ENCODE peak calls at places on chromosomes 7 and 10, in five cellular contexts. H is testis, I is ovary, U is A549, S is HCT116. N is an unnamed sample.
A peak's percentile ranks its signal among the peaks of the same experiment; 100 is the strongest.

GRCh38 chr10:27950165-27950564 is 48.7 kb downstream of the ODAD2 start:
- DNase-seq in H (no peak), I (no peak), U (no peak), S (no peak), N (no peak)

GRCh38 chr10:90701428-90701827 is 156.4 kb downstream of the HTR7 start:
- DNase-seq in H (no peak), I (no peak), U (no peak), S (no peak), N (no peak)

GRCh38 chr10:506451-507354 is 182.8 kb downstream of the DIP2C start:
- DNase-seq in H (no peak), I (no peak), U (no peak), S (no peak), N (no peak)

GRCh38 chr7:52723606-52724005 is 311.8 kb upstream of the POM121L12 start:
- DNase-seq in H (no peak), I (no peak), U (no peak), S (no peak), N (no peak)

GRCh38 chr7:79512269-79512668 is 58.8 kb upstream of the MAGI2 start:
- DNase-seq in H (no peak), I (no peak), U (no peak), S (no peak), N (no peak)

GRCh38 chr7:82595176-82595575 is 151.6 kb upstream of the CACNA2D1 start:
- DNase-seq in H (no peak), I (no peak), U (no peak), S (no peak), N (no peak)

GRCh38 chr7:130141858-130142653 is 63.1 kb downstream of the TMEM209 start:
- DNase-seq in H (no peak), I (peak; percentile 36), U (no peak), S (no peak), N (no peak)

GRCh38 chr10:77328272-77328816 is 309.3 kb downstream of the KCNMA1 start:
- DNase-seq in H (peak; percentile 36), I (no peak), U (peak; percentile 35), S (no peak), N (no peak)

GRCh38 chr10:9024210-9024609 is 969.7 kb downstream of the GATA3 start:
- DNase-seq in H (no peak), I (no peak), U (no peak), S (no peak), N (no peak)

GRCh38 chr10:43354325-43354635 is 17.2 kb upstream of the FXYD4 start:
- DNase-seq in H (no peak), I (no peak), U (no peak), S (no peak), N (no peak)

GRCh38 chr7:116708248-116708647 is 36.3 kb downstream of the MET start:
- DNase-seq in H (no peak), I (no peak), U (no peak), S (no peak), N (no peak)

GRCh38 chr7:42745357-42746022 is 166.4 kb downstream of the C7orf25 start:
- DNase-seq in H (peak; percentile 73), I (peak; percentile 14), U (peak; percentile 55), S (peak; percentile 16), N (peak; percentile 41)

GRCh38 chr7:116950889-116951351 is 2.4 kb upstream of the ST7 start:
- DNase-seq in H (no peak), I (no peak), U (no peak), S (no peak), N (no peak)

GRCh38 chr10:42876476-42876875 is 93.9 kb downstream of the BMS1 start:
- DNase-seq in H (no peak), I (no peak), U (no peak), S (no peak), N (no peak)

GRCh38 chr10:113681533-113682470 is 2.1 kb downstream of the CASP7 start:
- DNase-seq in H (no peak), I (no peak), U (no peak), S (no peak), N (no peak)

GRCh38 chr10:3807928-3808496 is 23.0 kb upstream of the KLF6 start:
- DNase-seq in H (no peak), I (no peak), U (no peak), S (no peak), N (no peak)

GRCh38 chr10:51607436-51607835 is 92.0 kb downstream of the CSTF2T start:
- DNase-seq in H (no peak), I (no peak), U (no peak), S (no peak), N (peak; percentile 8)

GRCh38 chr7:64993901-64994300 is 3.1 kb upstream of the ZNF117 start:
- DNase-seq in H (no peak), I (no peak), U (no peak), S (no peak), N (no peak)

GRCh38 chr7:151016505-151016904 is 7.8 kb downstream of the ATG9B start:
- DNase-seq in H (no peak), I (no peak), U (no peak), S (no peak), N (no peak)

GRCh38 chr10:18738835-18739234 is 79.6 kb downstream of the ARL5B start:
- DNase-seq in H (no peak), I (no peak), U (no peak), S (no peak), N (no peak)

GRCh38 chr7:80707318-80707717 is 68.9 kb downstream of the CD36 start:
- DNase-seq in H (no peak), I (no peak), U (no peak), S (no peak), N (no peak)

GRCh38 chr10:15084502-15084922 is 4.1 kb downstream of the ACBD7 start:
- DNase-seq in H (peak; percentile 90), I (peak; percentile 48), U (peak; percentile 88), S (peak; percentile 64), N (peak; percentile 61)

DNA sequence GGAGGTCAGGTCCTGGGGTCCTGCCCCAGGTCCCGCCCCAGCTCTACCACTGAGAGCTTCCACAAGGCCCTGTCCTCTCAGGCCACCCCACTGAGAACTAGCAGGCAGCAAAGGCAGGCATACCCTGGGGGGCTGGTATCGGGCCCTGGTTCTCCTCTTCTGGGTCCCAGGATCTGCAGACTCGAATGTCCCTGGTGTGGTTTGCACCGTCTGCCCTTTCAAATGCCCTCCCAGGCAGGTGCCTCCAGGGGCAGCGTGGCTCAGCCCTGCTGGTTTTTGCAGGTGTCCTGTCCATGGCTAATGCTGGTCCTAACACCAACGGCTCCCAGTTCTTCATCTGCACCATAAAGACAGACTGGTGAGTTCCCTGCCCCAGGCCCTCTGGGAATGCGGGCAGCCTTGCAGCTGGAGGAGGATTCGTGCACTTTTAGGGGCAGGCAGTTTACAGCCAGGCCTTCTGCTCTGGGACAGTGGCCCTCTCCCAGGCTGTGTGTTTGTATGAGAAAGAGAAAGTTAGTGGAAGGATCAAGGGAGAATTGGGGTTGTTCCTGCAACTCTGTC is 4.8 kb downstream of the PPIF start:
- DNase-seq in H (peak; percentile 11), I (no peak), U (no peak), S (no peak), N (no peak)
- TF ChIP-seq POLR2A in H (no peak), I (no peak), U (no peak), S (no peak), N (no peak)

DNA sequence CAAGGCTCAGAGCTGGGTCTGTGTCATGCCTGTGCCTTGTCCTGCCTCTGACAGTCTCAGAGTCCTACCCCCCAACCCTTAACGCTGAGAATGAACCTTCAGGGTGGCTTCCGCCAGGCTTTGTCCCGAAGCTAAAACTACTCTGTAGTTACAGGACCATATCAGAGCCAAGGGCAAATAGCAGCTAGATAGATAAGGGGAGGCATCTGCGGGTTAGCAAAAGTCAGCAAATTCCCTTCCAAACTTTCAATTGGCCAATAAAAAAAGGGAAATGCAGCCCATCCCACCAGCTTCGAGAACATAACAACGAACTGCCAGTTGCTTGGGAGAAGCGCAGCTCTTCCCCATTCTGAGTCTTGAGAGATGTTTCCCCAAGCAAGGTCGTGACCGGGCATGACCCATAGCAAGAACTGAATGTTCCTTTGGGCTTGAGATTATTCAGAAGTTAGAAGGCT is 17.7 kb downstream of the CCL24 start:
- DNase-seq in H (peak; percentile 93), I (peak; percentile 93), U (no peak), S (no peak), N (peak; percentile 52)
- H3K27ac ChIP-seq in H (peak overlapping the region; percentile 58), I (peak overlapping the region; percentile 88), U (no peak overlapping the region), S (no peak overlapping the region), N (no peak overlapping the region)

DNA sequence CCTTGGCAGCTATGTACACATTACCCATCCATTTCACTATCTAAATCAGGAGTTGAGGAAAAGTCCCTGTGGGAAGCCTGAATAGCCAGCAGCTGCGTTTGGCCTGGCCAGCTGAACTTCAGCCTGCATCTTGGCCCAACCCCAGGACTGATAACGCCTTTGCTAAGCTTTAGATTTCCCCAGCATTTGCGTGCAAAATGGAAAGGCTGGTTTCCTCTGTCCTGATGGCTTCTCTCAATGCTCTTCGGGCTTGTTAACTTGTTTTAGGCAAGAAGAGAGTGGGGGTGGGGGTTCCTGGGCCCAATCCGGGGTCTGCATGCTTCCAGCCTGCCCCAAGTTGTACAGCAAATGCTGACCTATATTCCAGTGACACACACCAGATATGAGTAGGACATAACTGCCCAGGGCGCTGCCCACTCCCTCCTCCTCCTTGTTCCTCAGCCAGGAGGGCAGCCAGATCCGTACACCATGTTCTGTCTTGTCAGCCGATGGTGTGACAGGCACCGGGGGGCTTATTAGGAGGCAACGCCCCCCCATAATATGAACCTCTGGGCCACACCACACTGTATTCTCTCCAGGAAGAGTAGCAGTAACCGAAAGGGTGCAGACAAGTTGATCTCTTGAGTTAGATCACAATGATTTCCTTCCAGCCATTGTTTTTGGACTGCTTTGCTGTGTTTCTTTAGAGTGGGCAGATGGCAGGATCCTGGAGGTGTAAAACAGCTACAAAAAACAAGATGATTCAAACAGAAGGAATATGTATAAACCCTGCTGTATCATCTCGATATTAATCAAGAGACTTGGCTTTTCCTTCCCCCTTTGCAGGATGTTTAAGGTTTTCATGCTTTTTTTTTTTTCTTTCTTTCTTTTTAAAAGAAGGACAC is 339.0 kb downstream of the RNLS start:
- DNase-seq in H (peak; percentile 90), I (peak; percentile 83), U (no peak), S (no peak), N (peak; percentile 94)
- H3K4me1 ChIP-seq in H (peaks cover 37% of the 10 kb centered on the region), I (peaks cover 8% of the 10 kb centered on the region), U (no peaks in the 10 kb centered on the region), S (no peaks in the 10 kb centered on the region), N (peaks cover 51% of the 10 kb centered on the region)

DNA sequence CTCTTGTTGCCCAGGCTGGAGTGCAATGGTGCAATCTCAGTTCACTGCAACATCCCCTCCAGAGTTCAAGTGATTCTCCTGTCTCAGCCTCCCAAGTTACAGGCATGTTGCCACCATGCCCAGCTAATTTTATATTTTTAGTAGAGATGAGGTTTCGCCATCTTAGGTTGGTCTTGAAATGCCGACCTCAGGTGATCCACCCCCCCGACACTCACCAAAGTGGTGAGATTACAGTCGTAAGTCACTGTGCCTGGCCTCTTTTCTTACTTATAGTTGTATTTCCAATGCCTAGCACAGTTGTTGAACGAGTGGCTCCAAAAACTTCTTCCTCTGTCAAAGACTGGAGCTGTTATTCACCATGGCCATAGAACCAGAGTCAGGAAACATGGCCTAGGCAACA is 6.7 kb downstream of the RNF216 start:
- DNase-seq in H (no peak), I (no peak), U (no peak), S (no peak), N (no peak)
- TF ChIP-seq POLR2A in H (no peak), I (no peak), U (no peak), S (no peak), N (no peak)

GRCh38 chr7:126450269-126450671 is 802.5 kb downstream of the GRM8 start:
- DNase-seq in H (no peak), I (no peak), U (no peak), S (no peak), N (no peak)
- H3K27ac ChIP-seq in H (no peak overlapping the region), I (no peak overlapping the region), U (no peak overlapping the region), S (no peak overlapping the region), N (no peak overlapping the region)

N was measured in body of pancreas.